ENCODE peak calls at places on chromosome 14, in six cellular contexts. X is lung; B is RWPE2; I is CD8-positive, alpha-beta memory T cell; J is suprapubic skin; S is fibroblast of lung. H is an unnamed sample. For H3K9me3, the result is how much of the 10 kb centered on the place peaks cover.

GRCh38 chr14:69755784-69756183 is 11.2 kb upstream of the SRSF5 start:
- DNase-seq in J (no peak), B (no peak), X (no peak), I (no peak), S (no peak), H (no peak)

GRCh38 chr14:47500369-47500768 is 175.0 kb downstream of the MDGA2 start:
- DNase-seq in X (no peak), J (no peak), S (no peak), I (no peak), B (no peak), H (no peak)

GRCh38 chr14:100065942-100066574 is 836 bp downstream of the EVL start:
- DNase-seq in B (no peak), S (no peak), X (no peak), J (no peak), I (peak), H (no peak)

GRCh38 chr14:66015046-66015780 is 471.0 kb upstream of the CCDC196 start:
- DNase-seq in I (no peak), J (no peak), X (no peak), S (no peak), B (no peak), H (no peak)

GRCh38 chr14:59406454-59407245 is 58.5 kb downstream of the GPR135 start:
- DNase-seq in B (no peak), X (no peak), J (no peak), I (no peak), S (peak), H (no peak)

GRCh38 chr14:96583605-96584041 is 81.4 kb downstream of the PAPOLA start:
- DNase-seq in S (no peak), I (no peak), J (peak), B (peak), X (peak), H (no peak)

GRCh38 chr14:71250791-71251190 is 343.5 kb downstream of the PCNX1 start:
- DNase-seq in B (no peak), S (no peak), J (no peak), X (no peak), I (no peak), H (no peak)

GRCh38 chr14:71720978-71721624 is 211.1 kb upstream of the RGS6 start:
- DNase-seq in S (peak), X (peak), B (no peak), J (no peak), I (no peak), H (peak)

GRCh38 chr14:69571449-69571878 is 3.2 kb downstream of the CCDC177 start:
- DNase-seq in X (no peak), B (no peak), J (no peak), S (no peak), I (no peak), H (no peak)

GRCh38 chr14:91897121-91897701 is 29.9 kb upstream of the TC2N start:
- DNase-seq in J (no peak), S (peak), I (no peak), X (peak), B (no peak), H (no peak)

GRCh38 chr14:32226051-32226450 is 23.0 kb upstream of the RNU6-8 start:
- DNase-seq in B (no peak), J (no peak), S (no peak), I (no peak), X (no peak), H (no peak)

GRCh38 chr14:63673882-63674497 is 32.3 kb upstream of the WDR89 start:
- DNase-seq in X (no peak), B (no peak), J (no peak), S (no peak), I (no peak), H (no peak)

GRCh38 chr14:66992776-66993175 is 196.5 kb upstream of the GARIN2 start:
- DNase-seq in B (no peak), I (no peak), J (no peak), S (no peak), X (no peak), H (no peak)

GRCh38 chr14:102770910-102771543 is 6.2 kb upstream of the TRAF3 start:
- DNase-seq in X (no peak), B (no peak), S (no peak), J (no peak), I (no peak), H (no peak)

GRCh38 chr14:101087614-101088394 is 184.3 kb upstream of the RTL1 start:
- DNase-seq in J (peak), X (peak), B (no peak), I (no peak), S (peak), H (no peak)

GRCh38 chr14:64293976-64294671 is at the start of gene ESR2:
- DNase-seq in I (peak), S (peak), X (no peak), J (no peak), B (no peak), H (peak)

GRCh38 chr14:92362781-92363235 is 39.8 kb downstream of the SLC24A4 start:
- DNase-seq in J (no peak), B (no peak), I (no peak), S (no peak), X (no peak), H (no peak)

GRCh38 chr14:51744372-51745150 is 92.9 kb downstream of the FRMD6 start:
- DNase-seq in S (no peak), J (no peak), B (no peak), X (no peak), I (no peak), H (no peak)

GRCh38 chr14:77502109-77502782 is 3.6 kb upstream of the ISM2 start:
- DNase-seq in J (no peak), X (no peak), I (no peak), B (no peak), S (no peak), H (no peak)

GRCh38 chr14:77505031-77505430 is 6.4 kb upstream of the ISM2 start:
- DNase-seq in J (no peak), S (no peak), I (no peak), X (no peak), B (no peak), H (no peak)

GRCh38 chr14:77498984-77499527 is 440 bp upstream of the ISM2 start:
- DNase-seq in J (no peak), I (no peak), B (no peak), X (no peak), S (no peak), H (no peak)

GRCh38 chr14:77507762-77508161 is 9.1 kb upstream of the ISM2 start:
- DNase-seq in X (no peak), S (no peak), I (no peak), J (no peak), B (no peak), H (no peak)

DNA sequence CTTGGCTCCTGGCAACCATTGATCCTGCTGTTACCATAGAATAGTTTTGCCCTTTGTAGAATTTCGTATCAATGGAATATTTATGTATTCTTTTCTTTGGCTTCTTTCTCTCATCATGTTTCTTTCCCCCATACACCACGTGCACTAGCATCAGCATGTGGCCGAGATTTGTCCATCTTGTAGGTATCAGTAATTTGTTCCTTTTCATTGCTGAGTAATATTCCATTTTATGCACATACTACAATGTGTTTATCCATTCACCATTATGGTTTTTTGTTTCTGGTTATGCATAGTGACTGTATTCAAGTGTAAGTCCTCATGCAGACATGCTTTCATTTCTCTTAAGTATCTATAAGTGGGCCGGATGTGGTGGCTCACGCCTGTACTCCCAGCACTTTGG is 4.5 kb upstream of the ISM2 start:
- DNase-seq in J (no peak), S (no peak), I (no peak), X (no peak), B (no peak), H (no peak)
- H3K9me3 ChIP-seq in J (under half), S (under half), I (under half), X (under half), B (under half), H (under half)

DNA sequence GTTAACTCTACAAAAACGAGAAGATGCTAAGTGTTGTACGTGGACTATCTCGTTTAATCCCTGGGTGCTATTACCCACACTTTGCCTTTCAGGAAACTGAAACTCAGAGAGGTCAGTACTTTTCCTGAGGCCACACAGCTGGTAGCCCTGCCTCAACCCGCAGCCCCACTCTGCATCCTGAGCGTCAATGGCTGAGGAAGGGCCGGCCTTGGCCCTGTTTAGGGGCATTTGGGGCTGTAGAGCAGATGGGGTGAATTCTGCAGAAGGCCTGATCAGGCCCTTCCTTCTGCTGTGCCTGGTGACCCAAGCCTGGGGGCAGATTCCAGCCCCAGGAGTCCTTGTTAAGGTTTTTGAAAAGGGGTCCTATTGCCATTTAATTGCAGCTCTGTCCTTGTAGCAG is 3.7 kb upstream of the CCDC197 start:
- DNase-seq in J (no peak), S (no peak), B (no peak), I (no peak), X (no peak), H (no peak)
- H3K27ac ChIP-seq in J (no peak), S (no peak), B (no peak), I (no peak), X (no peak), H (no peak)

DNA sequence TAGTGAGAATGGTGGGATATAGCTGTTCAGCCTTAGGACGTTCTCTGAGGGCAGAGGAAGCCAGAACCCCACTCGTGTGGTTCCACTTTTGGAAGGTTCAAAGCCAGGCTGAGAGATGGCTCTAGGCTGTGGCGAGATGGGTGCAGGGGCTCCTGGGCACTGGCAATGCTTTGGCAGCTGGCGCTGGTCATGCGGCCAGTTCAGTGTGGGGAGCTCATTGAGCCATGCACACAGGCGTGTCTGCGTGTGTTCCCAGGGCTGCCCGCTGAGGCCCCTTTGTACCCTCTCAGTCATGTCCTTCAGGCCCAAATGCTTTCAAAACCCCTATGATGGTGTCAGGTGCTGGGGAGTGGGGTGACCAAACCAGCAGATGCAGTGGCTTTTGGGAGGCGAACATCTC is 1.7 kb downstream of the TEX22 start:
- DNase-seq in B (no peak), J (no peak), S (no peak), X (no peak), I (no peak), H (no peak)
- H3K4me3 ChIP-seq in B (no peak), J (no peak), S (no peak), X (no peak), I (no peak), H (peak)

GRCh38 chr14:84340938-84341337 is 1189.0 kb upstream of the FLRT2 start:
- DNase-seq in B (no peak), J (no peak), X (no peak), S (peak), I (no peak), H (no peak)
- H3K9me3 ChIP-seq in B (under half), J (under half), X (under half), S (under half), I (under half), H (under half)

GRCh38 chr14:68395585-68395984 is 397.3 kb downstream of the ZFP36L1 start:
- DNase-seq in S (peak), J (no peak), X (no peak), I (no peak), B (no peak), H (no peak)
- H3K27ac ChIP-seq in S (no peak), J (no peak), X (no peak), I (no peak), B (peak), H (no peak)

GRCh38 chr14:89165189-89165809 is 251.7 kb downstream of the FOXN3 start:
- DNase-seq in B (no peak), S (no peak), X (no peak), J (no peak), I (no peak), H (no peak)

GRCh38 chr14:89167705-89168104 is 249.3 kb downstream of the FOXN3 start:
- DNase-seq in X (no peak), S (no peak), J (no peak), B (no peak), I (no peak), H (no peak)

GRCh38 chr14:89166650-89167049 is 250.4 kb downstream of the FOXN3 start:
- DNase-seq in X (no peak), I (no peak), S (no peak), J (no peak), B (no peak), H (no peak)

GRCh38 chr14:89164168-89165074 is 252.6 kb downstream of the FOXN3 start:
- DNase-seq in X (no peak), I (no peak), S (no peak), J (no peak), B (no peak), H (no peak)

DNA sequence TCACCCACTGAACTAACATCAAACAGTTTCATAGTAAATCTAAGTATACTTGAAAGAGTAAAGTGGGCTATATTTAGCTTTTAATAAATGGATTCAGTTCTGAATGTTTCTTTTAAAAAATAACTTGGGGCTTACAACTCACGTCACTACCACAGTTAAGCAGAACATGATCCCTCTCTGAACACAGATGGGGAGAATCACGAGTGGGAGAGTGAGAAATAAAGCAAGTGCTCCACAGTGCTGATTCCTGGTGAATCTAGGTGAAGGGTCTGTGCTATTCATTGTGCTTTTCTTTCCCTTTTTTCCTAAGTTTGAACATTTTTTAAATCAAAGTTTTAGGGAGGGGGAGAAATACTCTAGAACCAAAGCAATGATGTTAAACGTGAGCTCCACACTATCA is 251.2 kb downstream of the FOXN3 start:
- DNase-seq in I (no peak), B (no peak), X (no peak), J (no peak), S (peak), H (no peak)
- H3K4me3 ChIP-seq in I (no peak), B (no peak), X (no peak), J (no peak), S (no peak), H (no peak)

GRCh38 chr14:42918615-42919014 is 1311.9 kb downstream of the LRFN5 start:
- DNase-seq in B (no peak), I (no peak), X (no peak), S (no peak), J (no peak), H (no peak)
- H3K9me3 ChIP-seq in B (under half), I (under half), X (under half), S (under half), J (under half), H (under half)

DNA sequence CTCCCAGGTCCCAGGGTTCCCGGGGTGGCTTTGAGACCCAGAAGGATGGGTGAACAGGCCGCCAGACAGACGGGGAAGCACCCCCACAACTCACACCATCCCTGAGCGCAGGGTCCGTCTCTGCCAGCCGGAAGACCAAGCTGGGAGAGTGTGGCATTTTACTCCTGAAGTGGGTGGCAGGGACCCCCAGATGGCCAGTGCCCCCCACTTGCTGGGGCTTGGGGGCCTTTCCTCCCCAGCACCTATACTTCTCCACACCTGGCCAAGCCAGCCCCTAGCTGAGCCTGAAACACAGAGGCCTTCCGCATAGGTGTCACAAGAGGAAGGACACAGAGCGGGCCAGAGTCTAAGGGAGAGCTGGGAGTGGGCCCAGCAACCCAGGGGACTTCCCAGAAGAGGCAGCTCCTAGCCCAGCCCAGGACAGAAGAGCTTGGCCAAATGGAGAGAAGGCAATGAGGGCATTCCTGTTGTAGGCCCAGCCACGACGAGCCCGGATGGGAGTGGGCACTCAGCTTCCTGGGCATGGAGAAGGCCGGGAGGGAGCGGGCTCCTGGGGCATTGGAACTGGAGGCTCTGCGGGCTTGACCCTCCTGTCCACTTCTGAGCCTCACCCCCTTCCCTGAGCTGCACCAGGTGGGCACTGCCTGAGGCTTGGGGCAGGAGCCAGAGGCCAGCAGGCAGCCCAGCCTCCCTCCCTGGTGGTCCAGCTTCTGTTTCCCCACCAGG is 3.3 kb downstream of the AHNAK2 start:
- DNase-seq in S (no peak), I (no peak), B (peak), J (peak), X (no peak), H (no peak)
- H3K27ac ChIP-seq in S (peak), I (no peak), B (peak), J (peak), X (no peak), H (no peak)

H was measured in SJSA1.